ENCODE peak calls at places on chromosome 6, in seven cellular contexts. Q is adrenal gland, C is IMR-90, Y is endothelial cell of umbilical vein, H is body of pancreas, E is transverse colon, P is A549. M is an unnamed sample.

GRCh38 chr6:139680819-139681218 is 306.4 kb upstream of the CITED2 start:
- DNase-seq in Q (no peak), C (no peak), Y (no peak), H (no peak), E (no peak), P (no peak), M (no peak)

GRCh38 chr6:73731285-73731684 is 35.3 kb downstream of the CD109 start:
- DNase-seq in Q (no peak), C (no peak), Y (no peak), H (no peak), E (no peak), P (no peak), M (no peak)

GRCh38 chr6:12265795-12266194 is 24.4 kb upstream of the EDN1 start:
- DNase-seq in Q (no peak), C (peak; percentile 71), Y (no peak), H (no peak), E (no peak), P (no peak), M (no peak)

GRCh38 chr6:48177786-48178185 is 66.8 kb upstream of the PTCHD4 start:
- DNase-seq in Q (no peak), C (no peak), Y (no peak), H (no peak), E (no peak), P (no peak), M (no peak)

GRCh38 chr6:52020961-52021570 is 66.3 kb downstream of the PKHD1 start:
- DNase-seq in Q (no peak), C (peak; percentile 34), Y (peak; percentile 33), H (no peak), E (no peak), P (peak; percentile 1), M (no peak)

GRCh38 chr6:24125980-24126379 is at the start of gene NRSN1:
- DNase-seq in Q (no peak), C (no peak), Y (no peak), H (peak; percentile 21), E (no peak), P (no peak), M (no peak)

GRCh38 chr6:24898607-24899133 is 37.1 kb downstream of the RIPOR2 start:
- DNase-seq in Q (no peak), C (no peak), Y (no peak), H (no peak), E (no peak), P (no peak), M (no peak)

GRCh38 chr6:22848121-22848520 is 278.8 kb downstream of the HDGFL1 start:
- DNase-seq in Q (no peak), C (no peak), Y (no peak), H (no peak), E (no peak), P (no peak), M (no peak)

GRCh38 chr6:132202569-132202968 is 198.7 kb downstream of the MOXD1 start:
- DNase-seq in Q (no peak), C (peak; percentile 96), Y (peak; percentile 20), H (no peak), E (no peak), P (no peak), M (peak; percentile 33)

GRCh38 chr6:111711476-111711875 is 105.8 kb upstream of the TRAF3IP2 start:
- DNase-seq in Q (no peak), C (no peak), Y (peak; percentile 53), H (peak; percentile 28), E (peak; percentile 54), P (no peak), M (peak; percentile 21)

GRCh38 chr6:87756858-87757257 is 54.8 kb upstream of the AKIRIN2 start:
- DNase-seq in Q (peak; percentile 26), C (peak; percentile 83), Y (peak; percentile 26), H (no peak), E (peak; percentile 39), P (no peak), M (no peak)

GRCh38 chr6:113299526-113299925 is 557.6 kb upstream of the MARCKS start:
- DNase-seq in Q (no peak), C (peak; percentile 41), Y (no peak), H (no peak), E (no peak), P (no peak), M (no peak)

GRCh38 chr6:89562114-89562815 is 76.3 kb downstream of the LYRM2 start:
- DNase-seq in Q (no peak), C (no peak), Y (no peak), H (no peak), E (no peak), P (no peak), M (peak; percentile 7)

DNA sequence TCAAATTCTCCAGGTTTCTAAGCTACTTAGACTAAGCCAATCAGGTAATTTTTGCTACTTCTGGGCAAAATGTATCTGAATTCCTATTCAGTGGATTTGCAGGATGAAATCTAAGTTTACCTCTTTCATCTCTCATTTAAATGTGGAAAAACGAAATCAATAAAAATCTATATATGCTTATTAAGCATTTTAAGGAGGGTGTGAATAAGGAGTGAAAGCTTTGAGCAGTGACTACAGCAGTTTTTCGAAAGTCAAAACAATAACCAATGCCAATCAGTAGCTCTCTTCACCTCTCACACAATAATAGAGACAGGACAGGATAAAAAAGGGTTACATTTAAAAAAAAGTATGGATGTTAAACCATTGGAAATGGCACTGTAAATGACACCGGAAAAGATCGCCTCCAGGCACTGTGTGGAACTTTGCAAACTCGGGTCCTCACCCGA is 476 bp upstream of the BCKDHB start:
- DNase-seq in Q (no peak), C (no peak), Y (no peak), H (no peak), E (no peak), P (no peak), M (no peak)
- TF ChIP-seq POLR2A in Q (no peak), C (no peak), Y (peak; percentile 86), H (no peak), E (no peak), P (no peak), M (no peak)

DNA sequence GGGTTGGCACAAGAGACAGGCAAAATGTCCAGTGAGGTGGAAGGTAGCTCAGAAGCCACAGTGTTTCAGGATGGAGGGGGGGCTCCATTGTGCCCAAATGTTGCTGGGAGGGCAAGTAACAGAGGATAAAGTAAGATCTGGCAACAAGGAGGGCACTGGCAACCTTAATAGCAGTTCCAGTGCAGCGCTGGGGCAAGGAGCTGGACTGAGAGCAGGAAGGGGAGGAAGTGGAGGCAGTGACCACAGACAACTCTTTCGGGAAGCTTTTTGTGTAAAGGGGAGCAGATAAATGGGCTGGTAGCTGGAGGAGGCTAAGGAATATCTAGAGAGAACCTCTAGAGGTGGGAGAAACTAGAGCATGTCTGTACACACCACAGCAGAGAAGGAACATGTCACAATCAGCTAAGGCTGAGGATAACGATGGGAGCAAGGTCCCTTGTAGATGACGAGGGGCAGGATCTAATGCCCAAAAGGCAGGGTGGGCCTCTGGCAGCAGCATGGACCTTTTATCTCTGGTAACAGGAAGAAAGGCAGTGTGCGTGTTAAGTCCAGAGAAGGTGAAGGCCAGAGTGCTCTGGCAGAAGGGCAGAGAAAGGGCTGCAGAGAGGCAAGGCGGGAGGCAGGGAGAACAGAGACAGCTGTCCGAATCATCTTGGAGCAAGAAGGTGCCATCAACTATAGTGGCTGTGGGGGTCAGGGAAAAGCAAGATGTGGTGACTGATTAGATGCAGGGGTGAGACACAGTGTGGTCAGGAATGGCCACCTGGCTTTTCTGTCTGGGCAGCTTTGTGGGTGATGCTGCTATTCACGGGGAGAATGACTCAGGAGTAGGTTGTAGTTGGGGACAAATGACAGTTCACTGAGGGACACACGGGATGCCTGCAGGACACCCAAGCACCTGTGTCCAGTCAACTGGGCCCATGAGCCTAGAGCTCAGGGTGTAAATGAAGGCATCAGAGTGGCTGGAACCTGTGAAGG is 17.4 kb downstream of the TMEM242 start:
- DNase-seq in Q (peak; percentile 78), C (no peak), Y (no peak), H (no peak), E (no peak), P (no peak), M (no peak)
- TF ChIP-seq CTCF in Q (no peak), C (no peak), Y (no peak), H (no peak), E (no peak), P (no peak), M (no peak)

GRCh38 chr6:4134841-4135664 is at the start of gene ECI2:
- DNase-seq in Q (peak; percentile 86), C (peak; percentile 27), Y (peak; percentile 67), H (peak; percentile 73), E (peak; percentile 69), P (peak; percentile 48), M (peak; percentile 26)
- TF ChIP-seq POLR2A in Q (no peak), C (no peak), Y (peak; percentile 40), H (peak; percentile 54), E (peak; percentile 72), P (peak; percentile 65), M (peak; percentile 67)

DNA sequence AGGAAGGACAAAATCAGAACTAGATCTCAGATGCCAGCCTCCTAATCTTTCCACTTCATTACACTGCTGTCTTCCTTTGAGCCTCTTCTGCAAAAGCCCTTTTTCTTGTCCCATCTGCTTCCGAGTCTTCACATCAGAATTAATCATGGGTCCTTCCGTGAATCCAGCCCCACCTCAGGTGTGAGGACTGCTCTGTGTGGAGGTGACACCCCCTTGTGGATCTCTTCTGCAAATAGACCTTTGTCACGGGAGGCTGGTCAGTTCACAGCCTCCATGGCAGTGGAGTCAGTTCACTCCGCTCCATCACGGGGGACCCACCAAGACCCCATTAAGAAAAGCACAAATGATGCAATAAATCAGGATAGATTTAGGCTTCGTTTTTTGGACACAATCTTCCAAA is 171.1 kb downstream of the ADAT2 start:
- DNase-seq in Q (peak; percentile 16), C (peak; percentile 21), Y (peak; percentile 24), H (no peak), E (peak; percentile 14), P (peak; percentile 3), M (no peak)
- TF ChIP-seq CTCF in Q (peak; percentile 35), C (peak; percentile 27), Y (peak; percentile 28), H (peak; percentile 27), E (peak; percentile 26), P (peak; percentile 23), M (no peak)

DNA sequence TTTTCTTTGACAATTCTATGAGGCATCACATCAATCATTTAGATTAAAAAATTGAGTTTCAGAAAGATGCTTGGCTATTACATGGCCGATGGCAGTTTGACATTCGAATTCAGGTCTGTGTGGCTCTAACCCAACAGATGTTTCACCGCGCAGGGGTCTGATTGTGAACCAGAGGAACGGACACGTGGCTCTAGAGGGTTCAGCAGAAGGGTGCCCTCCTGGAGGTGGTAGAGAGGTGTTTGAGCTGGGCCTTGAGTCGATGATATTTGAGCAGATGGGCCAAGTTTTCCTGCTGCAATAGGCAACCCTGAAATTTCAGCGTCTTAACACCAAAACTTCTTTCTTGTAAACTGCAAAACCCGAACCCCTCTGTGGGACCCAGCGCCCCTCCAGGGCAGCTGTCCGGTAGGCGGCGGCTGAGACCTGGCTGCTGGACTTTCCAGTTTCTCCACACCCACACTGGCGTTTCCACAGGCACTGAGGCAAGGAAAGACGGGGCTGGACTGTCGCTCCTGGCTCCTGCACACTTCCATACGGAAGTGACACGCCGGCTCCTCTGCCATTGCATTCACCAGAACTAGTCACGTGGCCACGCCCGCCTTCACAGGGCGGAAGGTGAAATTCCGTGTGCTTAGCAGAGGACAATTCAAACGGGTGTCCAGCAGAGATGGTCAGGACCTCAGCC is 11.3 kb upstream of the AFDN start:
- DNase-seq in Q (no peak), C (no peak), Y (no peak), H (no peak), E (no peak), P (no peak), M (no peak)
- TF ChIP-seq POLR2A in Q (no peak), C (no peak), Y (no peak), H (no peak), E (no peak), P (no peak), M (no peak)

DNA sequence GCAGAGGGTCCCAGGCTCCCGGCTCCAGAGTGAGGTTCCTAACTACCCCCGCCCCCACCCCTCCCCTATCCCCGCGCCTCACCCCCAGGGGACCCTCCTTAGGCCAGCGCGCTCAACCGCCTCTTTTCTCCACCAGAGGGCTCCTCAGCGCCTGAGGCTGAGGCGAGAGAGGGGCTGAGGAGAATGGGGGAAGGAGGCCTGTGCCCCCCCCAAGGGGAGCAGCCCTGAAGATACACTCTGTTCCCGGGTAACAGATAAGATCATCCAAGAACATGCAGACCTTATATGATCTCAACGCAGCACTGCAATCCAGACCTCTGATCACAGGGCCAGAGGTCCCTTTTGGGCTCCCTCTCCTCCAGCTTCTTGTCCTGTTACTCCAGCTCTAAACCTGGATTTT is 43.3 kb upstream of the MRPS10 start:
- DNase-seq in Q (no peak), C (no peak), Y (no peak), H (no peak), E (peak; percentile 28), P (peak; percentile 52), M (no peak)
- TF ChIP-seq CTCF in Q (peak; percentile 30), C (peak; percentile 47), Y (peak; percentile 56), H (peak; percentile 31), E (peak; percentile 57), P (peak; percentile 61), M (peak; percentile 49)